ENCODE peak calls at places on chromosomes 11 and 22, in seven cellular contexts. S, F, E, N, G, Y and U are unnamed samples.

GRCh38 chr11:94511932-94512781 is at the start of gene C11orf97:
- DNase-seq in E (peak), G (peak), N (peak), S (peak), F (no peak), Y (peak), U (peak)

GRCh38 chr11:66617148-66617814 is 851 bp downstream of the RBM14 start:
- DNase-seq in N (no peak), E (peak), G (peak), Y (no peak), F (peak), S (no peak), U (no peak)

GRCh38 chr11:11311169-11311568 is 41.9 kb downstream of the CSNK2A3 start:
- DNase-seq in Y (no peak), E (no peak), F (no peak), S (no peak), G (no peak), N (no peak), U (no peak)

GRCh38 chr22:49323751-49324415 is 503.8 kb downstream of the BRD1 start:
- DNase-seq in N (no peak), F (no peak), E (no peak), S (no peak), Y (no peak), G (no peak), U (no peak)

GRCh38 chr11:34916810-34917780 is 677 bp downstream of the PDHX start:
- DNase-seq in E (no peak), F (peak), S (no peak), G (no peak), Y (no peak), N (no peak), U (no peak)

GRCh38 chr11:72224587-72225410 is at the start of gene INPPL1:
- DNase-seq in E (peak), N (peak), S (no peak), G (peak), F (no peak), Y (peak), U (peak)

GRCh38 chr11:962743-963142 is 37.1 kb downstream of the AP2A2 start:
- DNase-seq in G (no peak), Y (no peak), E (no peak), N (no peak), F (no peak), S (no peak), U (no peak)

GRCh38 chr11:3145206-3145520 is 19.9 kb downstream of the OSBPL5 start:
- DNase-seq in G (no peak), S (no peak), F (no peak), Y (no peak), E (no peak), N (no peak), U (no peak)

GRCh38 chr11:107457205-107457557 is 444 bp downstream of the CWF19L2 start:
- DNase-seq in G (peak), Y (peak), E (no peak), N (no peak), S (no peak), F (peak), U (no peak)

GRCh38 chr11:64659417-64660144 is 63.4 kb downstream of the NRXN2 start:
- DNase-seq in E (no peak), Y (no peak), S (no peak), F (peak), G (no peak), N (peak), U (no peak)

GRCh38 chr11:121557348-121557747 is 104.6 kb upstream of the SORL1-AS1 start:
- DNase-seq in Y (no peak), G (no peak), F (no peak), S (no peak), E (no peak), N (no peak), U (no peak)

GRCh38 chr11:67079065-67079464 is 22.4 kb downstream of the RHOD start:
- DNase-seq in G (no peak), F (no peak), S (no peak), Y (no peak), N (no peak), E (no peak), U (no peak)

GRCh38 chr11:116792144-116792868 is 627 bp upstream of the APOA5 start:
- DNase-seq in Y (no peak), F (no peak), E (no peak), S (no peak), G (no peak), N (no peak), U (no peak)

GRCh38 chr11:116610190-116610589 is 162.6 kb downstream of the BUD13 start:
- DNase-seq in F (no peak), S (no peak), E (no peak), N (no peak), Y (no peak), G (peak), U (no peak)

GRCh38 chr11:63530021-63530420 is 6.6 kb upstream of the PLAAT4 start:
- DNase-seq in E (no peak), G (no peak), F (no peak), Y (no peak), N (no peak), S (no peak), U (no peak)

GRCh38 chr11:23124249-23124648 is 264.0 kb upstream of the CCDC179 start:
- DNase-seq in N (no peak), E (no peak), S (no peak), F (no peak), Y (no peak), G (no peak), U (no peak)

GRCh38 chr11:46711288-46711687 is 7.7 kb upstream of the F2 start:
- DNase-seq in Y (no peak), N (no peak), G (no peak), F (no peak), E (no peak), S (no peak), U (no peak)

GRCh38 chr11:35146074-35146521 is 7.1 kb downstream of the CD44 start:
- DNase-seq in E (no peak), N (no peak), F (no peak), G (no peak), S (no peak), Y (no peak), U (no peak)

GRCh38 chr22:36155702-36156101 is 4.9 kb downstream of the APOL3 start:
- DNase-seq in Y (no peak), F (no peak), G (no peak), N (no peak), E (no peak), S (no peak), U (no peak)

GRCh38 chr22:26432619-26433311 is 3.7 kb downstream of the ASPHD2 start:
- DNase-seq in E (no peak), N (no peak), F (no peak), Y (no peak), G (no peak), S (no peak), U (no peak)

GRCh38 chr11:114846040-114846791 is 167.9 kb downstream of the NXPE2 start:
- DNase-seq in Y (peak), G (peak), S (peak), F (no peak), E (no peak), N (no peak), U (no peak)

GRCh38 chr11:65066805-65067291 is 8.5 kb upstream of the NAALADL1 start:
- DNase-seq in G (peak), N (no peak), S (no peak), Y (peak), F (no peak), E (no peak), U (no peak)

GRCh38 chr22:20979243-20979809 is 2.8 kb upstream of the LZTR1 start:
- DNase-seq in Y (peak), G (no peak), F (no peak), S (no peak), E (peak), N (peak), U (peak)

GRCh38 chr11:77569046-77569445 is 20.7 kb upstream of the AQP11 start:
- DNase-seq in N (no peak), E (no peak), F (no peak), Y (no peak), S (no peak), G (no peak), U (no peak)

GRCh38 chr11:56932572-56933235 is 56.0 kb upstream of the OR5AK2 start:
- DNase-seq in S (no peak), F (peak), Y (no peak), E (no peak), N (no peak), G (no peak), U (no peak)

GRCh38 chr11:28366549-28367341 is 258.6 kb downstream of the METTL15 start:
- DNase-seq in N (no peak), G (no peak), F (no peak), E (no peak), Y (no peak), S (no peak), U (no peak)

GRCh38 chr11:1854949-1855885 is 2.3 kb downstream of the LSP1 start:
- DNase-seq in N (peak), Y (no peak), S (no peak), G (no peak), F (no peak), E (no peak), U (no peak)

GRCh38 chr22:36744413-36744765 is 31.5 kb downstream of the IFT27 start:
- DNase-seq in F (no peak), G (no peak), Y (no peak), S (peak), N (no peak), E (no peak), U (no peak)

GRCh38 chr11:83319346-83319745 is 33.2 kb upstream of the CCDC90B start:
- DNase-seq in S (no peak), G (no peak), Y (no peak), N (no peak), F (no peak), E (no peak), U (no peak)

GRCh38 chr22:34638128-34638527 is 427.8 kb upstream of the ISX start:
- DNase-seq in S (no peak), Y (no peak), F (no peak), G (no peak), N (no peak), E (no peak), U (no peak)

GRCh38 chr11:91857194-91857593 is 367.4 kb upstream of the FAT3 start:
- DNase-seq in N (no peak), G (no peak), F (no peak), Y (no peak), E (no peak), S (no peak), U (no peak)

GRCh38 chr22:36790648-36791047 is 14.7 kb upstream of the IFT27 start:
- DNase-seq in Y (no peak), S (no peak), G (no peak), F (no peak), N (no peak), E (no peak), U (no peak)

GRCh38 chr11:70913715-70914231 is 338.6 kb downstream of the SHANK2 start:
- DNase-seq in F (no peak), E (no peak), Y (peak), G (peak), N (peak), S (peak), U (no peak)

GRCh38 chr22:33844273-33844672 is 76.0 kb downstream of the LARGE1 start:
- DNase-seq in E (no peak), Y (no peak), S (no peak), G (no peak), N (no peak), F (no peak), U (no peak)

GRCh38 chr22:49296561-49296960 is 531.1 kb downstream of the BRD1 start:
- DNase-seq in N (no peak), F (no peak), S (peak), E (no peak), G (no peak), Y (no peak), U (no peak)

GRCh38 chr11:119314748-119315138 is 2.2 kb downstream of the MCAM start:
- DNase-seq in E (no peak), F (no peak), Y (no peak), G (no peak), S (no peak), N (no peak), U (no peak)

GRCh38 chr11:90500922-90501568 is 278.2 kb upstream of the CHORDC1 start:
- DNase-seq in G (no peak), S (no peak), N (no peak), E (no peak), F (no peak), Y (no peak), U (no peak)